ENCODE peak calls at places on chromosomes 16 and 17, in seven cellular contexts. One of them, this sample, is unnamed.

GRCh38 chr16:49839462-49839825 is 16.5 kb downstream of the ZNF423 start:
- DNase-seq in IMR-90: no peak
- DNase-seq in CD8-positive, alpha-beta T cell: no peak
- DNase-seq in upper lobe of right lung: no peak
- DNase-seq in ascending aorta: no peak
- DNase-seq in dorsolateral prefrontal cortex: no peak
- DNase-seq in fibroblast of lung: no peak
- DNase-seq in this sample: no peak

GRCh38 chr17:18999911-19000310 is 4.7 kb downstream of the FAM83G start:
- DNase-seq in IMR-90: no peak
- DNase-seq in CD8-positive, alpha-beta T cell: no peak
- DNase-seq in upper lobe of right lung: no peak
- DNase-seq in ascending aorta: no peak
- DNase-seq in dorsolateral prefrontal cortex: no peak
- DNase-seq in fibroblast of lung: no peak
- DNase-seq in this sample: no peak

GRCh38 chr17:55004484-55004883 is 35.9 kb downstream of the STXBP4 start:
- DNase-seq in IMR-90: no peak
- DNase-seq in CD8-positive, alpha-beta T cell: no peak
- DNase-seq in upper lobe of right lung: no peak
- DNase-seq in ascending aorta: no peak
- DNase-seq in dorsolateral prefrontal cortex: no peak
- DNase-seq in fibroblast of lung: no peak
- DNase-seq in this sample: no peak

GRCh38 chr16:81996664-81997529 is 14.4 kb downstream of the SDR42E1 start:
- DNase-seq in IMR-90: peak; percentile 57
- DNase-seq in CD8-positive, alpha-beta T cell: no peak
- DNase-seq in upper lobe of right lung: no peak
- DNase-seq in ascending aorta: no peak
- DNase-seq in dorsolateral prefrontal cortex: no peak
- DNase-seq in fibroblast of lung: peak; percentile 33
- DNase-seq in this sample: no peak

GRCh38 chr17:1040216-1040600 is 43.3 kb downstream of the TIMM22 start:
- DNase-seq in IMR-90: no peak
- DNase-seq in CD8-positive, alpha-beta T cell: no peak
- DNase-seq in upper lobe of right lung: no peak
- DNase-seq in ascending aorta: no peak
- DNase-seq in dorsolateral prefrontal cortex: no peak
- DNase-seq in fibroblast of lung: no peak
- DNase-seq in this sample: no peak

GRCh38 chr16:74522160-74522559 is 84.8 kb downstream of the GLG1 start:
- DNase-seq in IMR-90: peak; percentile 16
- DNase-seq in CD8-positive, alpha-beta T cell: no peak
- DNase-seq in upper lobe of right lung: no peak
- DNase-seq in ascending aorta: no peak
- DNase-seq in dorsolateral prefrontal cortex: no peak
- DNase-seq in fibroblast of lung: no peak
- DNase-seq in this sample: no peak

GRCh38 chr16:12340151-12340733 is 363.7 kb downstream of the SNX29 start:
- DNase-seq in IMR-90: peak; percentile 73
- DNase-seq in CD8-positive, alpha-beta T cell: no peak
- DNase-seq in upper lobe of right lung: no peak
- DNase-seq in ascending aorta: no peak
- DNase-seq in dorsolateral prefrontal cortex: peak; percentile 39
- DNase-seq in fibroblast of lung: peak; percentile 20
- DNase-seq in this sample: no peak

GRCh38 chr17:51419476-51419875 is 159.1 kb downstream of the UTP18 start:
- DNase-seq in IMR-90: no peak
- DNase-seq in CD8-positive, alpha-beta T cell: no peak
- DNase-seq in upper lobe of right lung: no peak
- DNase-seq in ascending aorta: no peak
- DNase-seq in dorsolateral prefrontal cortex: no peak
- DNase-seq in fibroblast of lung: no peak
- DNase-seq in this sample: no peak

GRCh38 chr16:46894011-46894672 is 10.0 kb downstream of the GPT2 start:
- DNase-seq in IMR-90: peak; percentile 7
- DNase-seq in CD8-positive, alpha-beta T cell: no peak
- DNase-seq in upper lobe of right lung: no peak
- DNase-seq in ascending aorta: no peak
- DNase-seq in dorsolateral prefrontal cortex: peak; percentile 82
- DNase-seq in fibroblast of lung: peak; percentile 42
- DNase-seq in this sample: no peak

GRCh38 chr17:46108120-46108519 is 85.1 kb downstream of the KANSL1 start:
- DNase-seq in IMR-90: no peak
- DNase-seq in CD8-positive, alpha-beta T cell: no peak
- DNase-seq in upper lobe of right lung: no peak
- DNase-seq in ascending aorta: no peak
- DNase-seq in dorsolateral prefrontal cortex: no peak
- DNase-seq in fibroblast of lung: no peak
- DNase-seq in this sample: no peak

GRCh38 chr16:67528870-67529638 is 425 bp downstream of the RIPOR1 start:
- DNase-seq in IMR-90: peak; percentile 32
- DNase-seq in CD8-positive, alpha-beta T cell: no peak
- DNase-seq in upper lobe of right lung: peak; percentile 80
- DNase-seq in ascending aorta: no peak
- DNase-seq in dorsolateral prefrontal cortex: no peak
- DNase-seq in fibroblast of lung: peak; percentile 29
- DNase-seq in this sample: no peak

GRCh38 chr17:44044092-44044491 is 22.4 kb downstream of the LSM12 start:
- DNase-seq in IMR-90: peak; percentile 65
- DNase-seq in CD8-positive, alpha-beta T cell: no peak
- DNase-seq in upper lobe of right lung: no peak
- DNase-seq in ascending aorta: no peak
- DNase-seq in dorsolateral prefrontal cortex: no peak
- DNase-seq in fibroblast of lung: peak; percentile 51
- DNase-seq in this sample: no peak

DNA sequence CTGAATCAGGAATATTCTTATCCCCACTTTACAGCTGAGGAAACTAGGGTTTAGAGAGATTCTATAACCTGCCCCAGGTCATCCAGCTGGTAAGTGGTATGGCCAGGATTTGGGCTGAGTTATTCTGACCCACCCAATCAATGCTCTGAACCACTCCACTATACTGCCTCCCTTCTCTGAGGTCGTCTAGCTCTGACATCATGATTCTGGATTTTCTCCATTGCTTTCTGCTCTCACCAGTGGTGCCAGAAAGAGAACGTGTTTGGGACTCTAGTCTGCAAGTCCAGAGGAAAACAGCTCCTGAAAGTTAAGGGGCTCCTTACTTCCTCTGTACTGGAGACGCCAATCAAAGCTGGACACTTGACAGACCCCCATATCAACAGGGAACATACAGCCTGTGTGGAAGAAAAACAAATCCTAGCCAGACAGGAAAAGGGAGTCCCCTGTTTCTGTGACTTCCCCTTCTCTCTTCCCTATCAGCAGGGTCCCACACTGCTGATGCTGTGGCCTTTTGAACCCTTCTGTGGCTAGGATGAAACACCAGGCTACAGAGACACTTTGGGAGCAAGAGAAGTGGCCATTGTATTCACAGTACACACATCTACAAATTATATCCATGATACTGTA is 6.0 kb upstream of the EZH1 start:
- DNase-seq in IMR-90: no peak
- DNase-seq in CD8-positive, alpha-beta T cell: no peak
- DNase-seq in upper lobe of right lung: no peak
- DNase-seq in ascending aorta: no peak
- DNase-seq in dorsolateral prefrontal cortex: no peak
- DNase-seq in fibroblast of lung: no peak
- DNase-seq in this sample: no peak
- H3K27me3 ChIP-seq in IMR-90: peaks cover 42% of the 10 kb centered on the region
- H3K27me3 ChIP-seq in CD8-positive, alpha-beta T cell: no peaks in the 10 kb centered on the region
- H3K27me3 ChIP-seq in upper lobe of right lung: no peaks in the 10 kb centered on the region
- H3K27me3 ChIP-seq in ascending aorta: no peaks in the 10 kb centered on the region
- H3K27me3 ChIP-seq in dorsolateral prefrontal cortex: no peaks in the 10 kb centered on the region
- H3K27me3 ChIP-seq in fibroblast of lung: peaks cover 17% of the 10 kb centered on the region
- H3K27me3 ChIP-seq in this sample: no peaks in the 10 kb centered on the region

GRCh38 chr16:87794485-87795078 is 28.8 kb upstream of the KLHDC4 start:
- DNase-seq in IMR-90: no peak
- DNase-seq in CD8-positive, alpha-beta T cell: no peak
- DNase-seq in upper lobe of right lung: no peak
- DNase-seq in ascending aorta: no peak
- DNase-seq in dorsolateral prefrontal cortex: no peak
- DNase-seq in fibroblast of lung: no peak
- DNase-seq in this sample: no peak
- TF ChIP-seq CTCF in IMR-90: no peak
- TF ChIP-seq CTCF in CD8-positive, alpha-beta T cell: no peak
- TF ChIP-seq CTCF in upper lobe of right lung: no peak
- TF ChIP-seq CTCF in ascending aorta: no peak
- TF ChIP-seq CTCF in dorsolateral prefrontal cortex: no peak
- TF ChIP-seq CTCF in fibroblast of lung: no peak
- TF ChIP-seq CTCF in this sample: no peak

DNA sequence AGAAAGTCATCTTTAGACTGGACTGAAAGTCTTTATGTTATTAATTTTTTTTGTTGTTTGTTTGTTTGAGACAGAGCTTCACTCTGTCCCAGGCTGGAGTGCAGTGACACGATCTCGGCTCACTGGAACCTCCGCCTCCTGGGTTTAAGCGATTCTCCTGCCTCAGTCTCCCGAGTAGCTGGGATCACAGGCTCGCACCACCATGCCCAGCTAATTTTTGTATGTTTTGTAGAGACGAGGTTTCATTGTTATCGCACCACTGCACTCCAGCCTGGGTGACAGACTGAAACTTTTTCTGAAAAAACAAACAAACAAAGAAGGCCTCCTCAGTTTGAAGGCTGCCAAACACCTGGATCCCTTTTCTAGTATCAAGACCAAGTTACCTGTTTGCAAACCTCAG is 4.7 kb downstream of the BEAN1 start:
- DNase-seq in IMR-90: no peak
- DNase-seq in CD8-positive, alpha-beta T cell: no peak
- DNase-seq in upper lobe of right lung: no peak
- DNase-seq in ascending aorta: no peak
- DNase-seq in dorsolateral prefrontal cortex: no peak
- DNase-seq in fibroblast of lung: no peak
- DNase-seq in this sample: no peak
- H3K27me3 ChIP-seq in IMR-90: peaks cover 59% of the 10 kb centered on the region
- H3K27me3 ChIP-seq in CD8-positive, alpha-beta T cell: peaks cover 20% of the 10 kb centered on the region
- H3K27me3 ChIP-seq in upper lobe of right lung: peaks cover 7% of the 10 kb centered on the region
- H3K27me3 ChIP-seq in ascending aorta: no peaks in the 10 kb centered on the region
- H3K27me3 ChIP-seq in dorsolateral prefrontal cortex: peaks cover 12% of the 10 kb centered on the region
- H3K27me3 ChIP-seq in fibroblast of lung: peaks cover 32% of the 10 kb centered on the region
- H3K27me3 ChIP-seq in this sample: peaks cover 11% of the 10 kb centered on the region

GRCh38 chr17:16919663-16920627 is 52.0 kb downstream of the TNFRSF13B start:
- DNase-seq in IMR-90: no peak
- DNase-seq in CD8-positive, alpha-beta T cell: no peak
- DNase-seq in upper lobe of right lung: peak; percentile 39
- DNase-seq in ascending aorta: peak; percentile 34
- DNase-seq in dorsolateral prefrontal cortex: no peak
- DNase-seq in fibroblast of lung: no peak
- DNase-seq in this sample: no peak
- TF ChIP-seq CTCF in IMR-90: no peak
- TF ChIP-seq CTCF in CD8-positive, alpha-beta T cell: no peak
- TF ChIP-seq CTCF in upper lobe of right lung: no peak
- TF ChIP-seq CTCF in ascending aorta: no peak
- TF ChIP-seq CTCF in dorsolateral prefrontal cortex: no peak
- TF ChIP-seq CTCF in fibroblast of lung: no peak
- TF ChIP-seq CTCF in this sample: peak; percentile 23

GRCh38 chr16:4114257-4115208 is 1.7 kb downstream of the ADCY9 start:
- DNase-seq in IMR-90: no peak
- DNase-seq in CD8-positive, alpha-beta T cell: no peak
- DNase-seq in upper lobe of right lung: peak; percentile 66
- DNase-seq in ascending aorta: no peak
- DNase-seq in dorsolateral prefrontal cortex: peak; percentile 54
- DNase-seq in fibroblast of lung: no peak
- DNase-seq in this sample: no peak
- H3K27me3 ChIP-seq in IMR-90: no peaks in the 10 kb centered on the region
- H3K27me3 ChIP-seq in CD8-positive, alpha-beta T cell: no peaks in the 10 kb centered on the region
- H3K27me3 ChIP-seq in upper lobe of right lung: no peaks in the 10 kb centered on the region
- H3K27me3 ChIP-seq in ascending aorta: no peaks in the 10 kb centered on the region
- H3K27me3 ChIP-seq in dorsolateral prefrontal cortex: no peaks in the 10 kb centered on the region
- H3K27me3 ChIP-seq in fibroblast of lung: no peaks in the 10 kb centered on the region
- H3K27me3 ChIP-seq in this sample: no peaks in the 10 kb centered on the region

This sample was measured in GM06990.